ENCODE peak calls at places on chromosome 20, in ten cellular contexts. One of them, this sample, is unnamed.

GRCh38 chr20:49969946-49970345 is 12.8 kb upstream of the SNAI1 start:
- DNase-seq in kidney epithelial cell: no peak
- DNase-seq in left ventricle myocardium inferior: no peak
- DNase-seq in neural progenitor cell: no peak
- DNase-seq in fibroblast of lung: no peak
- DNase-seq in aorta: peak; percentile 10
- DNase-seq in heart right ventricle: no peak
- DNase-seq in effector memory CD4-positive, alpha-beta T cell: no peak
- DNase-seq in ovary: no peak
- DNase-seq in GM23338: no peak
- DNase-seq in this sample: no peak

GRCh38 chr20:24987244-24987643 is 5.3 kb downstream of the APMAP start:
- DNase-seq in neural progenitor cell: no peak
- DNase-seq in GM23338: no peak
- DNase-seq in ovary: no peak
- DNase-seq in effector memory CD4-positive, alpha-beta T cell: no peak
- DNase-seq in fibroblast of lung: no peak
- DNase-seq in aorta: no peak
- DNase-seq in kidney epithelial cell: no peak
- DNase-seq in heart right ventricle: no peak
- DNase-seq in left ventricle myocardium inferior: no peak
- DNase-seq in this sample: no peak

GRCh38 chr20:40279390-40279789 is 409.6 kb downstream of the MAFB start:
- DNase-seq in fibroblast of lung: peak; percentile 88
- DNase-seq in aorta: no peak
- DNase-seq in kidney epithelial cell: peak; percentile 28
- DNase-seq in left ventricle myocardium inferior: no peak
- DNase-seq in effector memory CD4-positive, alpha-beta T cell: no peak
- DNase-seq in ovary: no peak
- DNase-seq in GM23338: no peak
- DNase-seq in heart right ventricle: no peak
- DNase-seq in neural progenitor cell: no peak
- DNase-seq in this sample: peak; percentile 63

GRCh38 chr20:35823147-35823546 is 51.3 kb downstream of the PHF20 start:
- DNase-seq in neural progenitor cell: no peak
- DNase-seq in fibroblast of lung: no peak
- DNase-seq in kidney epithelial cell: no peak
- DNase-seq in effector memory CD4-positive, alpha-beta T cell: no peak
- DNase-seq in GM23338: no peak
- DNase-seq in heart right ventricle: no peak
- DNase-seq in left ventricle myocardium inferior: no peak
- DNase-seq in ovary: no peak
- DNase-seq in aorta: no peak
- DNase-seq in this sample: no peak

GRCh38 chr20:46720776-46721425 is 11.5 kb downstream of the SLC2A10 start:
- DNase-seq in fibroblast of lung: no peak
- DNase-seq in left ventricle myocardium inferior: no peak
- DNase-seq in ovary: no peak
- DNase-seq in GM23338: no peak
- DNase-seq in heart right ventricle: no peak
- DNase-seq in neural progenitor cell: no peak
- DNase-seq in effector memory CD4-positive, alpha-beta T cell: no peak
- DNase-seq in kidney epithelial cell: no peak
- DNase-seq in aorta: no peak
- DNase-seq in this sample: no peak

GRCh38 chr20:42461965-42462593 is 727.6 kb downstream of the PTPRT start:
- DNase-seq in aorta: no peak
- DNase-seq in ovary: no peak
- DNase-seq in heart right ventricle: no peak
- DNase-seq in effector memory CD4-positive, alpha-beta T cell: no peak
- DNase-seq in neural progenitor cell: no peak
- DNase-seq in kidney epithelial cell: no peak
- DNase-seq in left ventricle myocardium inferior: no peak
- DNase-seq in fibroblast of lung: no peak
- DNase-seq in GM23338: no peak
- DNase-seq in this sample: no peak

GRCh38 chr20:51966296-51966971 is 164.1 kb upstream of the SALL4 start:
- DNase-seq in fibroblast of lung: peak; percentile 78
- DNase-seq in effector memory CD4-positive, alpha-beta T cell: no peak
- DNase-seq in neural progenitor cell: peak; percentile 83
- DNase-seq in GM23338: peak; percentile 95
- DNase-seq in heart right ventricle: peak; percentile 13
- DNase-seq in left ventricle myocardium inferior: no peak
- DNase-seq in ovary: peak; percentile 8
- DNase-seq in aorta: no peak
- DNase-seq in kidney epithelial cell: peak; percentile 38
- DNase-seq in this sample: no peak

GRCh38 chr20:21982559-21982958 is 277.1 kb downstream of the PAX1 start:
- DNase-seq in neural progenitor cell: no peak
- DNase-seq in left ventricle myocardium inferior: no peak
- DNase-seq in ovary: no peak
- DNase-seq in kidney epithelial cell: no peak
- DNase-seq in fibroblast of lung: no peak
- DNase-seq in effector memory CD4-positive, alpha-beta T cell: no peak
- DNase-seq in aorta: no peak
- DNase-seq in heart right ventricle: no peak
- DNase-seq in GM23338: no peak
- DNase-seq in this sample: no peak

GRCh38 chr20:18524646-18525045 is 16.9 kb downstream of the SEC23B start:
- DNase-seq in ovary: no peak
- DNase-seq in kidney epithelial cell: no peak
- DNase-seq in neural progenitor cell: no peak
- DNase-seq in left ventricle myocardium inferior: no peak
- DNase-seq in heart right ventricle: no peak
- DNase-seq in aorta: no peak
- DNase-seq in effector memory CD4-positive, alpha-beta T cell: no peak
- DNase-seq in fibroblast of lung: peak; percentile 65
- DNase-seq in GM23338: no peak
- DNase-seq in this sample: peak; percentile 20

GRCh38 chr20:4299250-4299649 is 283.9 kb upstream of the RNF24 start:
- DNase-seq in ovary: no peak
- DNase-seq in fibroblast of lung: no peak
- DNase-seq in heart right ventricle: no peak
- DNase-seq in left ventricle myocardium inferior: no peak
- DNase-seq in neural progenitor cell: no peak
- DNase-seq in effector memory CD4-positive, alpha-beta T cell: no peak
- DNase-seq in GM23338: no peak
- DNase-seq in kidney epithelial cell: no peak
- DNase-seq in aorta: no peak
- DNase-seq in this sample: no peak

GRCh38 chr20:6333110-6333509 is 210.3 kb upstream of the FERMT1 start:
- DNase-seq in left ventricle myocardium inferior: no peak
- DNase-seq in aorta: no peak
- DNase-seq in heart right ventricle: no peak
- DNase-seq in ovary: no peak
- DNase-seq in fibroblast of lung: no peak
- DNase-seq in neural progenitor cell: no peak
- DNase-seq in GM23338: no peak
- DNase-seq in kidney epithelial cell: no peak
- DNase-seq in effector memory CD4-positive, alpha-beta T cell: no peak
- DNase-seq in this sample: no peak

GRCh38 chr20:47786763-47787107 is 1.5 kb upstream of the SULF2 start:
- DNase-seq in effector memory CD4-positive, alpha-beta T cell: no peak
- DNase-seq in left ventricle myocardium inferior: no peak
- DNase-seq in neural progenitor cell: no peak
- DNase-seq in aorta: no peak
- DNase-seq in GM23338: no peak
- DNase-seq in kidney epithelial cell: no peak
- DNase-seq in ovary: no peak
- DNase-seq in heart right ventricle: no peak
- DNase-seq in fibroblast of lung: no peak
- DNase-seq in this sample: no peak
- H3K4me3 ChIP-seq in effector memory CD4-positive, alpha-beta T cell: peak overlapping the region; percentile 33
- H3K4me3 ChIP-seq in left ventricle myocardium inferior: peak overlapping the region; percentile 69
- H3K4me3 ChIP-seq in neural progenitor cell: no peak overlapping the region
- H3K4me3 ChIP-seq in aorta: no peak overlapping the region
- H3K4me3 ChIP-seq in GM23338: peak overlapping the region; percentile 82
- H3K4me3 ChIP-seq in kidney epithelial cell: no peak overlapping the region
- H3K4me3 ChIP-seq in ovary: peak overlapping the region; percentile 55
- H3K4me3 ChIP-seq in heart right ventricle: peak overlapping the region; percentile 43
- H3K4me3 ChIP-seq in fibroblast of lung: no peak overlapping the region
- H3K4me3 ChIP-seq in this sample: peak overlapping the region; percentile 39

GRCh38 chr20:63830821-63831593 is at the start of gene ZBTB46:
- DNase-seq in kidney epithelial cell: no peak
- DNase-seq in left ventricle myocardium inferior: peak; percentile 79
- DNase-seq in effector memory CD4-positive, alpha-beta T cell: no peak
- DNase-seq in fibroblast of lung: peak; percentile 42
- DNase-seq in GM23338: peak; percentile 68
- DNase-seq in ovary: peak; percentile 53
- DNase-seq in neural progenitor cell: peak; percentile 87
- DNase-seq in heart right ventricle: peak; percentile 76
- DNase-seq in aorta: peak; percentile 82
- DNase-seq in this sample: no peak

GRCh38 chr20:63828545-63828944 is 2.5 kb downstream of the ZBTB46 start:
- DNase-seq in fibroblast of lung: no peak
- DNase-seq in kidney epithelial cell: no peak
- DNase-seq in aorta: no peak
- DNase-seq in heart right ventricle: no peak
- DNase-seq in left ventricle myocardium inferior: no peak
- DNase-seq in effector memory CD4-positive, alpha-beta T cell: no peak
- DNase-seq in neural progenitor cell: no peak
- DNase-seq in ovary: no peak
- DNase-seq in GM23338: no peak
- DNase-seq in this sample: no peak

GRCh38 chr20:63829943-63830820 is 882 bp downstream of the ZBTB46 start:
- DNase-seq in effector memory CD4-positive, alpha-beta T cell: no peak
- DNase-seq in heart right ventricle: no peak
- DNase-seq in aorta: peak; percentile 78
- DNase-seq in kidney epithelial cell: no peak
- DNase-seq in fibroblast of lung: peak; percentile 31
- DNase-seq in GM23338: peak; percentile 61
- DNase-seq in neural progenitor cell: peak; percentile 74
- DNase-seq in left ventricle myocardium inferior: no peak
- DNase-seq in ovary: peak; percentile 36
- DNase-seq in this sample: no peak

GRCh38 chr20:63828951-63829350 is 2.1 kb downstream of the ZBTB46 start:
- DNase-seq in heart right ventricle: no peak
- DNase-seq in ovary: no peak
- DNase-seq in effector memory CD4-positive, alpha-beta T cell: no peak
- DNase-seq in left ventricle myocardium inferior: no peak
- DNase-seq in kidney epithelial cell: no peak
- DNase-seq in fibroblast of lung: no peak
- DNase-seq in neural progenitor cell: no peak
- DNase-seq in aorta: no peak
- DNase-seq in GM23338: no peak
- DNase-seq in this sample: no peak

DNA sequence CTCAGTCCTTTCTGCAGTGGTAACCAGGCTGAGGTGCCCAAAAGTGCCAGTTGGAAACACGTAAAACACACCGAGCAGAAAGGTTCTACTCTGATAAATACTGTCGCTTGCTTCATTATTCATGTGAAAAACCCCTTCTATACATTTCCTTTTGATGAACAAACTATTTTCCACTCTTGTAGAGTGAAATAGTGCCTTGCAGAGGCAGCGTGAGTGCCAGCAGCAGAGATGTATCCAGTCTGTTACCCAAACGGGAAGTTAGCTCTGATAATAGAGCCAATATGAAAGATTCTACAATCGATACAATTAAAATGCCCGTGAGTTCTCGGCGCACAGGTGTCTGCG is 1.5 kb downstream of the ZBTB46 start:
- DNase-seq in GM23338: no peak
- DNase-seq in fibroblast of lung: peak; percentile 26
- DNase-seq in neural progenitor cell: no peak
- DNase-seq in kidney epithelial cell: no peak
- DNase-seq in heart right ventricle: no peak
- DNase-seq in left ventricle myocardium inferior: no peak
- DNase-seq in effector memory CD4-positive, alpha-beta T cell: no peak
- DNase-seq in ovary: no peak
- DNase-seq in aorta: no peak
- DNase-seq in this sample: no peak
- H3K4me3 ChIP-seq in GM23338: peak overlapping the region; percentile 63
- H3K4me3 ChIP-seq in fibroblast of lung: no peak overlapping the region
- H3K4me3 ChIP-seq in neural progenitor cell: peak overlapping the region; percentile 93
- H3K4me3 ChIP-seq in kidney epithelial cell: peak overlapping the region; percentile 32
- H3K4me3 ChIP-seq in heart right ventricle: peak overlapping the region; percentile 72
- H3K4me3 ChIP-seq in left ventricle myocardium inferior: peak overlapping the region; percentile 89
- H3K4me3 ChIP-seq in effector memory CD4-positive, alpha-beta T cell: peak overlapping the region; percentile 33
- H3K4me3 ChIP-seq in ovary: peak overlapping the region; percentile 61
- H3K4me3 ChIP-seq in aorta: peak overlapping the region; percentile 90
- H3K4me3 ChIP-seq in this sample: no peak overlapping the region

GRCh38 chr20:10137533-10137932 is 81.1 kb upstream of the SNAP25 start:
- DNase-seq in effector memory CD4-positive, alpha-beta T cell: no peak
- DNase-seq in fibroblast of lung: no peak
- DNase-seq in ovary: no peak
- DNase-seq in aorta: no peak
- DNase-seq in kidney epithelial cell: no peak
- DNase-seq in neural progenitor cell: no peak
- DNase-seq in heart right ventricle: no peak
- DNase-seq in GM23338: no peak
- DNase-seq in left ventricle myocardium inferior: no peak
- DNase-seq in this sample: no peak
- H3K4me3 ChIP-seq in effector memory CD4-positive, alpha-beta T cell: no peak overlapping the region
- H3K4me3 ChIP-seq in fibroblast of lung: no peak overlapping the region
- H3K4me3 ChIP-seq in ovary: no peak overlapping the region
- H3K4me3 ChIP-seq in aorta: no peak overlapping the region
- H3K4me3 ChIP-seq in kidney epithelial cell: no peak overlapping the region
- H3K4me3 ChIP-seq in neural progenitor cell: no peak overlapping the region
- H3K4me3 ChIP-seq in heart right ventricle: no peak overlapping the region
- H3K4me3 ChIP-seq in GM23338: no peak overlapping the region
- H3K4me3 ChIP-seq in left ventricle myocardium inferior: no peak overlapping the region
- H3K4me3 ChIP-seq in this sample: no peak overlapping the region

GRCh38 chr20:1393507-1393882 is 641 bp upstream of the FKBP1A start:
- DNase-seq in ovary: no peak
- DNase-seq in left ventricle myocardium inferior: no peak
- DNase-seq in effector memory CD4-positive, alpha-beta T cell: no peak
- DNase-seq in aorta: no peak
- DNase-seq in heart right ventricle: no peak
- DNase-seq in GM23338: no peak
- DNase-seq in fibroblast of lung: no peak
- DNase-seq in neural progenitor cell: no peak
- DNase-seq in kidney epithelial cell: no peak
- DNase-seq in this sample: no peak

GRCh38 chr20:1390552-1391403 is 2.1 kb downstream of the FKBP1A start:
- DNase-seq in kidney epithelial cell: no peak
- DNase-seq in effector memory CD4-positive, alpha-beta T cell: no peak
- DNase-seq in left ventricle myocardium inferior: no peak
- DNase-seq in aorta: no peak
- DNase-seq in heart right ventricle: no peak
- DNase-seq in fibroblast of lung: no peak
- DNase-seq in neural progenitor cell: no peak
- DNase-seq in ovary: no peak
- DNase-seq in GM23338: no peak
- DNase-seq in this sample: no peak

GRCh38 chr20:1392443-1392692 is 486 bp downstream of the FKBP1A start:
- DNase-seq in fibroblast of lung: no peak
- DNase-seq in left ventricle myocardium inferior: no peak
- DNase-seq in heart right ventricle: no peak
- DNase-seq in neural progenitor cell: no peak
- DNase-seq in ovary: no peak
- DNase-seq in GM23338: peak; percentile 46
- DNase-seq in effector memory CD4-positive, alpha-beta T cell: no peak
- DNase-seq in kidney epithelial cell: no peak
- DNase-seq in aorta: peak; percentile 78
- DNase-seq in this sample: no peak

GRCh38 chr20:1392693-1393506 is at the start of gene FKBP1A:
- DNase-seq in ovary: peak; percentile 90
- DNase-seq in GM23338: peak; percentile 86
- DNase-seq in left ventricle myocardium inferior: peak; percentile 91
- DNase-seq in aorta: peak; percentile 97
- DNase-seq in kidney epithelial cell: no peak
- DNase-seq in heart right ventricle: peak; percentile 94
- DNase-seq in neural progenitor cell: peak; percentile 90
- DNase-seq in fibroblast of lung: peak; percentile 90
- DNase-seq in effector memory CD4-positive, alpha-beta T cell: peak; percentile 85
- DNase-seq in this sample: no peak

GRCh38 chr20:1391640-1392442 is 1.0 kb downstream of the FKBP1A start:
- DNase-seq in GM23338: peak; percentile 64
- DNase-seq in aorta: no peak
- DNase-seq in neural progenitor cell: peak; percentile 32
- DNase-seq in ovary: no peak
- DNase-seq in fibroblast of lung: peak; percentile 63
- DNase-seq in heart right ventricle: no peak
- DNase-seq in kidney epithelial cell: no peak
- DNase-seq in left ventricle myocardium inferior: no peak
- DNase-seq in effector memory CD4-positive, alpha-beta T cell: no peak
- DNase-seq in this sample: no peak
- H3K4me3 ChIP-seq in GM23338: peak overlapping the region; percentile 91
- H3K4me3 ChIP-seq in aorta: peak overlapping the region; percentile 87
- H3K4me3 ChIP-seq in neural progenitor cell: peak overlapping the region; percentile 78
- H3K4me3 ChIP-seq in ovary: peak overlapping the region; percentile 82
- H3K4me3 ChIP-seq in fibroblast of lung: peak overlapping the region; percentile 85
- H3K4me3 ChIP-seq in heart right ventricle: peak overlapping the region; percentile 60
- H3K4me3 ChIP-seq in kidney epithelial cell: peak overlapping the region; percentile 89
- H3K4me3 ChIP-seq in left ventricle myocardium inferior: peak overlapping the region; percentile 96
- H3K4me3 ChIP-seq in effector memory CD4-positive, alpha-beta T cell: peak overlapping the region; percentile 69
- H3K4me3 ChIP-seq in this sample: peak overlapping the region; percentile 82

This sample was measured in AG09309.